ENCODE peak calls at places on chromosomes 3 and 15, in four cellular contexts. C is lower lobe of right lung, Z is suprapubic skin, N is SJSA1. Y is an unnamed sample. For H3K4me1, the result is how much of the 10 kb centered on the place peaks cover.

GRCh38 chr15:23628612-23629233 is 18.9 kb downstream of the MAGEL2 start:
- DNase-seq in C (no peak), N (no peak), Z (no peak), Y (no peak)

GRCh38 chr3:124203292-124203691 is 211.4 kb upstream of the ROPN1 start:
- DNase-seq in Z (no peak), C (no peak), N (no peak), Y (no peak)

GRCh38 chr15:58038426-58039106 is 26.9 kb downstream of the ALDH1A2 start:
- DNase-seq in N (no peak), C (no peak), Z (no peak), Y (no peak)

GRCh38 chr3:184524981-184525336 is 36.6 kb upstream of the EPHB3 start:
- DNase-seq in C (no peak), N (no peak), Z (no peak), Y (no peak)

GRCh38 chr3:187833375-187833774 is 88.1 kb upstream of the BCL6 start:
- DNase-seq in C (no peak), N (no peak), Z (no peak), Y (no peak)

GRCh38 chr15:42581272-42581730 is 5.9 kb downstream of the STARD9 start:
- DNase-seq in Z (peak), C (peak), N (peak), Y (peak)

GRCh38 chr15:100717596-100717995 is 115.2 kb downstream of the ASB7 start:
- DNase-seq in Z (no peak), C (no peak), N (peak), Y (no peak)

GRCh38 chr3:122199552-122199951 is 16.1 kb downstream of the CASR start:
- DNase-seq in Z (no peak), C (no peak), N (no peak), Y (no peak)

GRCh38 chr15:38461089-38461833 is 7.3 kb downstream of the FAM98B start:
- DNase-seq in C (no peak), Z (no peak), N (no peak), Y (no peak)

GRCh38 chr15:59741274-59741906 is 52.3 kb upstream of the BNIP2 start:
- DNase-seq in C (no peak), Z (no peak), N (no peak), Y (no peak)

GRCh38 chr15:101062471-101063171 is 143.5 kb downstream of the LRRK1 start:
- DNase-seq in N (peak), C (no peak), Z (peak), Y (peak)

GRCh38 chr15:80399508-80399907 is 4.7 kb upstream of the ARNT2 start:
- DNase-seq in N (no peak), C (no peak), Z (no peak), Y (no peak)

GRCh38 chr3:48012659-48013058 is 3.6 kb downstream of the MAP4 start:
- DNase-seq in Z (no peak), C (no peak), N (no peak), Y (no peak)

GRCh38 chr15:57227899-57228298 is 148.4 kb upstream of the CGNL1 start:
- DNase-seq in C (no peak), Z (no peak), N (no peak), Y (no peak)

GRCh38 chr3:182755308-182756106 is 37.8 kb upstream of the ATP11B start:
- DNase-seq in C (no peak), Z (no peak), N (no peak), Y (no peak)

DNA sequence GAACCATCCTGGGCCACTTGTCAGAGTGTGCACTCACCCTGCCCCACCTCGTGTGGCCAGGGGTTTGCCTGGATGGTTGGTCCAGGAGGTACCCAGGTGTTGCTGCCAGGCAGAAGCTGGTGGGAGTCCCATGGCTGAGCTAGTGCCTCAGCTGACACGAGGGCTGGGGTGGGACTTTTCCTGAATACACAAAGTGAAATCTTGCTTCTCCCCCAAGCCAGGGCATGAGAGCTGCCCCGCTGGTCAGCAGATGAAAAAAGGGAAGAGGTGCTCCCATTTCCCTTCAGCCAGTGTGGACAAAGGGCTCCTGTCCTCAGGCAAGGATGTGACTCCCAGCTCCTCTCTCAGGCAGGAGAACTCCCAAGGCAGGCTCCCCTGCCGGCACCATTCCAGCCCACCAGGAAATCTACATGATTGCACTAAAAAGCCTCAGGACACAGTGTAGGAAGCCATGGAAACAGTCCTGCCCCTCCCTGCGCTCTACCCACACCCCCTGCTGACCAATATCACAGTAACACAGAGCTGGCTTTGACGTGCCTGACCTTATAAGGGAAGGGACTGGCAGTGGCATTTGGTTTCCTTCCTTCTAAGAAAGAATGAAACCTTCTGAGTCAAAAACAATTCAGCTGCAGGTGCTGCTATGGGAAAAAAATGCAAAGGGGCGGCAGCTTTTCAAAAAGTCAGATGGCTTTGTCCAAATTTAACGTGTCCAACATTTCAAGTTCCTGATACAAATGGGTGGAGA is 33.9 kb downstream of the MYO5C start:
- DNase-seq in C (peak), N (peak), Z (peak), Y (peak)
- H3K4me3 ChIP-seq in C (peak), N (no peak), Z (no peak), Y (no peak)

DNA sequence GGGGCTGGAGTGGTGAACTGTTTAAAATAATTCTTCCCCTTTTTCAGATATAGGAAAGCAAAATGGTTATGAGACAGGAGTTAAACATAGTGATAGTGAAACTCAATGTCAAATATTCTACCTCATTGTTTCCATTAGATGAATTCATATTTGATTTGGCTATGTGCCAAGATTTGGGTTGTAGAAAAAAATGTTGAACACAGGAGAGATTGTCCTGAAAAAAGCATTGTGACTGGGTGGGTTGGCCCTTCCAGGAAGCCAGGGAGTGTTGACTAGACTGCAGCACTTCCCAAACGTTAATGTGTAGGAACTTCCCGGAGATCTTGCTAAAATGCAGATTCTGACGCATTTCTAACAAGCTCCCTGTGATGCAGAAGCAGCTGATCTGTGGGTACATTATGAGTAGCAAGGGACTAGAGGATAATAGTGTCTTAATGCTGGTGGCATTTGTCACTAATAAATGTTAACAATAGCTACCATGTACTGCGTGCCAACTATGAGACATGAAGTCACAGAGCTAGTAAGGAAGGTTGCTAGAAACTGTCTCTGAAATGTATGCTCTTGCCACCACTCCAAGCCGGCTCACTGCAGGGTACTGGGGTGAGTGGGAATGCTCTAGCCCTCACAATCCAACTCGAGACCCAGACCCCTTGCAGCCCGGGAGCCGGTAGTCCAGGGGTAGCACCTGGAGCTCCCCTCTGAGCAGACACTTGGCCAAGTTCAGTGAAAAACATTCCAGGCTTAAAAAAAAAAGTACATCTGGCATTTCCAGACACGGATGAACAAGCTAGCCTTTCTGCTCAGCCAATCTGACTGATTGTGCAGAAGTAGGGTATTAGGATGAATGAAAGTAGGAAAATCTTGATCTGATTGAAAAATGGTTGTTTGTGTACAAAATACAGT is 120.6 kb downstream of the CD47 start:
- DNase-seq in C (no peak), Z (no peak), N (no peak), Y (no peak)
- H3K27ac ChIP-seq in C (peak), Z (peak), N (no peak), Y (no peak)

GRCh38 chr15:75109731-75110130 is 86.3 kb downstream of the PPCDC start:
- DNase-seq in Z (no peak), N (no peak), C (no peak), Y (no peak)
- H3K4me1 ChIP-seq in Z (under half), N (half or more), C (under half), Y (under half)

GRCh38 chr3:126288314-126288713 is 68.9 kb downstream of the KLF15 start:
- DNase-seq in N (no peak), C (no peak), Z (no peak), Y (no peak)
- H3K4me3 ChIP-seq in N (no peak), C (peak), Z (peak), Y (no peak)